ENCODE peak calls at places on chromosomes 5 and 9, in seven cellular contexts. M is stimulated activated CD4-positive, alpha-beta T cell treated with anti-CD3 and anti-CD28 coated beads, Interleukin-4, amount 100 ng/mL, for 1 hour; Q is AG08395; A is mucosa of gallbladder; W is esophagus squamous epithelium; Y is DMS53; Z is choroid plexus epithelial cell. E is an unnamed sample.
A peak's percentile ranks its signal among the peaks of the same experiment; 100 is the strongest.

GRCh38 chr9:137046094-137046787 is at the start of gene NPDC1:
- DNase-seq in M (peak; percentile 83), Q (peak; percentile 91), A (peak; percentile 85), W (no peak), Y (peak; percentile 98), Z (peak; percentile 68), E (peak; percentile 75)

GRCh38 chr5:142551242-142552067 is 134.4 kb downstream of the FGF1 start:
- DNase-seq in M (no peak), Q (peak; percentile 31), A (no peak), W (no peak), Y (no peak), Z (peak; percentile 23), E (no peak)

GRCh38 chr5:181051841-181052525 is 11.9 kb downstream of the BTNL9 start:
- DNase-seq in M (no peak), Q (no peak), A (no peak), W (no peak), Y (no peak), Z (no peak), E (no peak)

GRCh38 chr9:129609486-129610192 is 11.3 kb downstream of the C9orf50 start:
- DNase-seq in M (no peak), Q (peak; percentile 59), A (peak; percentile 73), W (no peak), Y (peak; percentile 41), Z (peak; percentile 92), E (peak; percentile 19)

GRCh38 chr9:35856206-35856605 is 14.0 kb downstream of the OR13J1 start:
- DNase-seq in M (no peak), Q (no peak), A (no peak), W (no peak), Y (no peak), Z (no peak), E (no peak)

GRCh38 chr9:124282442-124283231 is 24.9 kb downstream of the NEK6 start:
- DNase-seq in M (no peak), Q (no peak), A (peak; percentile 63), W (no peak), Y (no peak), Z (peak; percentile 79), E (no peak)

GRCh38 chr5:13866792-13867191 is 77.7 kb downstream of the DNAH5 start:
- DNase-seq in M (no peak), Q (peak; percentile 42), A (peak; percentile 44), W (no peak), Y (peak; percentile 29), Z (peak; percentile 31), E (peak; percentile 46)

GRCh38 chr9:37034938-37035471 is 937 bp upstream of the PAX5 start:
- DNase-seq in M (no peak), Q (no peak), A (no peak), W (no peak), Y (peak; percentile 75), Z (no peak), E (no peak)

GRCh38 chr9:98202252-98202651 is 9.8 kb upstream of the CORO2A start:
- DNase-seq in M (no peak), Q (no peak), A (no peak), W (no peak), Y (no peak), Z (no peak), E (no peak)

GRCh38 chr5:174309131-174309845 is 263.8 kb downstream of the NSG2 start:
- DNase-seq in M (no peak), Q (no peak), A (no peak), W (no peak), Y (peak; percentile 20), Z (no peak), E (no peak)

GRCh38 chr5:168916266-168916665 is 337.1 kb upstream of the PANK3 start:
- DNase-seq in M (no peak), Q (peak; percentile 26), A (peak; percentile 18), W (no peak), Y (no peak), Z (no peak), E (no peak)

GRCh38 chr9:13627071-13627470 is 347.6 kb upstream of the MPDZ start:
- DNase-seq in M (no peak), Q (no peak), A (no peak), W (no peak), Y (no peak), Z (no peak), E (no peak)

GRCh38 chr9:88312517-88313103 is 75.6 kb upstream of the SPIN1 start:
- DNase-seq in M (peak; percentile 8), Q (no peak), A (no peak), W (no peak), Y (no peak), Z (no peak), E (no peak)

GRCh38 chr5:102691434-102691833 is 63.7 kb upstream of the PAM start:
- DNase-seq in M (no peak), Q (no peak), A (no peak), W (no peak), Y (no peak), Z (peak; percentile 35), E (no peak)

GRCh38 chr9:117454711-117455110 is 39.9 kb upstream of the ASTN2 start:
- DNase-seq in M (no peak), Q (no peak), A (no peak), W (no peak), Y (no peak), Z (no peak), E (no peak)

GRCh38 chr5:90932052-90932699 is 373.6 kb downstream of the ADGRV1 start:
- DNase-seq in M (peak; percentile 7), Q (peak; percentile 72), A (peak; percentile 48), W (no peak), Y (peak; percentile 76), Z (peak; percentile 89), E (peak; percentile 57)

GRCh38 chr5:120794121-120794520 is 330.0 kb downstream of the PRR16 start:
- DNase-seq in M (no peak), Q (no peak), A (no peak), W (no peak), Y (no peak), Z (peak; percentile 45), E (no peak)

GRCh38 chr5:126884269-126884819 is 107.4 kb downstream of the LMNB1 start:
- DNase-seq in M (no peak), Q (peak; percentile 70), A (no peak), W (no peak), Y (no peak), Z (peak; percentile 91), E (peak; percentile 44)

GRCh38 chr5:180640765-180641565 is 8.4 kb downstream of the FLT4 start:
- DNase-seq in M (no peak), Q (no peak), A (no peak), W (no peak), Y (no peak), Z (no peak), E (no peak)

GRCh38 chr5:55363861-55364260 is 56.1 kb downstream of the MTREX start:
- DNase-seq in M (no peak), Q (peak; percentile 8), A (no peak), W (no peak), Y (no peak), Z (peak; percentile 55), E (no peak)

GRCh38 chr9:76255781-76256455 is 138.3 kb downstream of the RFK start:
- DNase-seq in M (no peak), Q (peak; percentile 89), A (peak; percentile 79), W (no peak), Y (no peak), Z (peak; percentile 99), E (no peak)

GRCh38 chr5:15647251-15647650 is 147.3 kb downstream of the FBXL7 start:
- DNase-seq in M (no peak), Q (no peak), A (no peak), W (no peak), Y (no peak), Z (no peak), E (no peak)

GRCh38 chr5:38789134-38789533 is 56.7 kb upstream of the OSMR start:
- DNase-seq in M (no peak), Q (no peak), A (no peak), W (no peak), Y (peak; percentile 78), Z (peak; percentile 29), E (no peak)

GRCh38 chr5:151156732-151157402 is 712 bp downstream of the ANXA6 start:
- DNase-seq in M (peak; percentile 24), Q (no peak), A (no peak), W (no peak), Y (peak; percentile 13), Z (peak; percentile 29), E (no peak)

GRCh38 chr5:84181093-84181492 is 203.6 kb downstream of the EDIL3 start:
- DNase-seq in M (no peak), Q (peak; percentile 2), A (no peak), W (no peak), Y (no peak), Z (peak; percentile 39), E (no peak)

GRCh38 chr5:176629853-176630680 is at the start of the genes EIF4E1B and SNCB:
- DNase-seq in M (peak; percentile 61), Q (peak; percentile 62), A (no peak), W (no peak), Y (peak; percentile 85), Z (peak; percentile 52), E (peak; percentile 49)